ENCODE peak calls at places on chromosomes 12 and 14, in six cellular contexts. One of them, this sample, is unnamed.
A peak's percentile ranks its signal among the peaks of the same experiment; 100 is the strongest.

GRCh38 chr14:54652890-54653201 is 85.9 kb downstream of the SAMD4A start:
- DNase-seq in HS-27A: no peak
- DNase-seq in stimulated activated CD4-positive, alpha-beta T cell treated with anti-CD3 and anti-CD28 coated beads, Interleukin-15, amount 100 ng/mL, for 1 hour: no peak
- DNase-seq in SHP77: no peak
- DNase-seq in memory B cell: no peak
- DNase-seq in astrocyte of the spinal cord: no peak
- DNase-seq in this sample: no peak

GRCh38 chr12:63103489-63104131 is 47.4 kb downstream of the AVPR1A start:
- DNase-seq in astrocyte of the spinal cord: peak; percentile 29
- DNase-seq in stimulated activated CD4-positive, alpha-beta T cell treated with anti-CD3 and anti-CD28 coated beads, Interleukin-15, amount 100 ng/mL, for 1 hour: no peak
- DNase-seq in SHP77: no peak
- DNase-seq in memory B cell: no peak
- DNase-seq in HS-27A: no peak
- DNase-seq in this sample: no peak

GRCh38 chr12:113315358-113315757 is 19.6 kb downstream of the SLC8B1 start:
- DNase-seq in memory B cell: no peak
- DNase-seq in stimulated activated CD4-positive, alpha-beta T cell treated with anti-CD3 and anti-CD28 coated beads, Interleukin-15, amount 100 ng/mL, for 1 hour: no peak
- DNase-seq in SHP77: no peak
- DNase-seq in HS-27A: no peak
- DNase-seq in astrocyte of the spinal cord: no peak
- DNase-seq in this sample: no peak

GRCh38 chr14:90739318-90740077 is 76.7 kb downstream of the TTC7B start:
- DNase-seq in stimulated activated CD4-positive, alpha-beta T cell treated with anti-CD3 and anti-CD28 coated beads, Interleukin-15, amount 100 ng/mL, for 1 hour: no peak
- DNase-seq in memory B cell: no peak
- DNase-seq in astrocyte of the spinal cord: no peak
- DNase-seq in HS-27A: no peak
- DNase-seq in SHP77: no peak
- DNase-seq in this sample: no peak

GRCh38 chr14:65231286-65231980 is 129.1 kb upstream of the MAX start:
- DNase-seq in HS-27A: no peak
- DNase-seq in memory B cell: no peak
- DNase-seq in SHP77: no peak
- DNase-seq in stimulated activated CD4-positive, alpha-beta T cell treated with anti-CD3 and anti-CD28 coated beads, Interleukin-15, amount 100 ng/mL, for 1 hour: no peak
- DNase-seq in astrocyte of the spinal cord: no peak
- DNase-seq in this sample: no peak

GRCh38 chr12:30794591-30795409 is 40.0 kb upstream of the CAPRIN2 start:
- DNase-seq in astrocyte of the spinal cord: peak; percentile 97
- DNase-seq in SHP77: peak; percentile 10
- DNase-seq in HS-27A: peak; percentile 99
- DNase-seq in memory B cell: no peak
- DNase-seq in stimulated activated CD4-positive, alpha-beta T cell treated with anti-CD3 and anti-CD28 coated beads, Interleukin-15, amount 100 ng/mL, for 1 hour: no peak
- DNase-seq in this sample: peak; percentile 97

GRCh38 chr12:128853321-128854197 is at the start of gene GLT1D1:
- DNase-seq in memory B cell: peak; percentile 33
- DNase-seq in SHP77: no peak
- DNase-seq in HS-27A: no peak
- DNase-seq in stimulated activated CD4-positive, alpha-beta T cell treated with anti-CD3 and anti-CD28 coated beads, Interleukin-15, amount 100 ng/mL, for 1 hour: no peak
- DNase-seq in astrocyte of the spinal cord: no peak
- DNase-seq in this sample: no peak

GRCh38 chr14:72738181-72738611 is 155.7 kb downstream of the DPF3 start:
- DNase-seq in memory B cell: no peak
- DNase-seq in SHP77: no peak
- DNase-seq in astrocyte of the spinal cord: no peak
- DNase-seq in HS-27A: no peak
- DNase-seq in stimulated activated CD4-positive, alpha-beta T cell treated with anti-CD3 and anti-CD28 coated beads, Interleukin-15, amount 100 ng/mL, for 1 hour: no peak
- DNase-seq in this sample: no peak

GRCh38 chr14:101033446-101034165 is 130.1 kb upstream of the RTL1 start:
- DNase-seq in memory B cell: no peak
- DNase-seq in stimulated activated CD4-positive, alpha-beta T cell treated with anti-CD3 and anti-CD28 coated beads, Interleukin-15, amount 100 ng/mL, for 1 hour: no peak
- DNase-seq in astrocyte of the spinal cord: no peak
- DNase-seq in SHP77: no peak
- DNase-seq in HS-27A: no peak
- DNase-seq in this sample: no peak

GRCh38 chr12:92107094-92107493 is 38.6 kb downstream of the BTG1 start:
- DNase-seq in stimulated activated CD4-positive, alpha-beta T cell treated with anti-CD3 and anti-CD28 coated beads, Interleukin-15, amount 100 ng/mL, for 1 hour: no peak
- DNase-seq in HS-27A: no peak
- DNase-seq in memory B cell: no peak
- DNase-seq in astrocyte of the spinal cord: no peak
- DNase-seq in SHP77: no peak
- DNase-seq in this sample: no peak

GRCh38 chr12:87820524-87821194 is 208.5 kb downstream of the C12orf50 start:
- DNase-seq in astrocyte of the spinal cord: peak; percentile 78
- DNase-seq in stimulated activated CD4-positive, alpha-beta T cell treated with anti-CD3 and anti-CD28 coated beads, Interleukin-15, amount 100 ng/mL, for 1 hour: no peak
- DNase-seq in memory B cell: no peak
- DNase-seq in HS-27A: no peak
- DNase-seq in SHP77: no peak
- DNase-seq in this sample: peak; percentile 43

GRCh38 chr12:44088647-44089046 is 252.8 kb downstream of the TMEM117 start:
- DNase-seq in HS-27A: no peak
- DNase-seq in memory B cell: no peak
- DNase-seq in SHP77: no peak
- DNase-seq in astrocyte of the spinal cord: no peak
- DNase-seq in stimulated activated CD4-positive, alpha-beta T cell treated with anti-CD3 and anti-CD28 coated beads, Interleukin-15, amount 100 ng/mL, for 1 hour: no peak
- DNase-seq in this sample: no peak

GRCh38 chr14:69880051-69880487 is 853 bp downstream of the SMOC1 start:
- DNase-seq in astrocyte of the spinal cord: no peak
- DNase-seq in SHP77: peak; percentile 23
- DNase-seq in stimulated activated CD4-positive, alpha-beta T cell treated with anti-CD3 and anti-CD28 coated beads, Interleukin-15, amount 100 ng/mL, for 1 hour: no peak
- DNase-seq in memory B cell: no peak
- DNase-seq in HS-27A: no peak
- DNase-seq in this sample: no peak

GRCh38 chr14:105047283-105048016 is 17.8 kb downstream of the GPR132 start:
- DNase-seq in HS-27A: no peak
- DNase-seq in memory B cell: no peak
- DNase-seq in stimulated activated CD4-positive, alpha-beta T cell treated with anti-CD3 and anti-CD28 coated beads, Interleukin-15, amount 100 ng/mL, for 1 hour: no peak
- DNase-seq in SHP77: no peak
- DNase-seq in astrocyte of the spinal cord: no peak
- DNase-seq in this sample: no peak

GRCh38 chr12:49200882-49201594 is 12.2 kb upstream of the TUBA1A start:
- DNase-seq in SHP77: peak; percentile 62
- DNase-seq in stimulated activated CD4-positive, alpha-beta T cell treated with anti-CD3 and anti-CD28 coated beads, Interleukin-15, amount 100 ng/mL, for 1 hour: no peak
- DNase-seq in memory B cell: no peak
- DNase-seq in HS-27A: peak; percentile 34
- DNase-seq in astrocyte of the spinal cord: peak; percentile 92
- DNase-seq in this sample: no peak

GRCh38 chr14:101007004-101007614 is 103.6 kb upstream of the RTL1 start:
- DNase-seq in memory B cell: no peak
- DNase-seq in astrocyte of the spinal cord: no peak
- DNase-seq in HS-27A: no peak
- DNase-seq in SHP77: no peak
- DNase-seq in stimulated activated CD4-positive, alpha-beta T cell treated with anti-CD3 and anti-CD28 coated beads, Interleukin-15, amount 100 ng/mL, for 1 hour: no peak
- DNase-seq in this sample: no peak

GRCh38 chr14:100648474-100649172 is 61.4 kb upstream of the BEGAIN start:
- DNase-seq in SHP77: no peak
- DNase-seq in stimulated activated CD4-positive, alpha-beta T cell treated with anti-CD3 and anti-CD28 coated beads, Interleukin-15, amount 100 ng/mL, for 1 hour: no peak
- DNase-seq in astrocyte of the spinal cord: no peak
- DNase-seq in HS-27A: no peak
- DNase-seq in memory B cell: no peak
- DNase-seq in this sample: no peak

GRCh38 chr14:78254911-78255431 is 84.8 kb downstream of the NRXN3 start:
- DNase-seq in memory B cell: no peak
- DNase-seq in SHP77: peak; percentile 5
- DNase-seq in HS-27A: no peak
- DNase-seq in stimulated activated CD4-positive, alpha-beta T cell treated with anti-CD3 and anti-CD28 coated beads, Interleukin-15, amount 100 ng/mL, for 1 hour: no peak
- DNase-seq in astrocyte of the spinal cord: peak; percentile 80
- DNase-seq in this sample: no peak

GRCh38 chr14:74963705-74964271 is 8.4 kb upstream of the PGF start:
- DNase-seq in astrocyte of the spinal cord: peak; percentile 76
- DNase-seq in stimulated activated CD4-positive, alpha-beta T cell treated with anti-CD3 and anti-CD28 coated beads, Interleukin-15, amount 100 ng/mL, for 1 hour: no peak
- DNase-seq in memory B cell: no peak
- DNase-seq in SHP77: peak; percentile 18
- DNase-seq in HS-27A: no peak
- DNase-seq in this sample: no peak

This sample was measured in HS-5.